ENCODE peak calls at places on chromosomes 3 and 15, in four cellular contexts. Y is H9, O is IMR-90, M is H1. A is an unnamed sample.

GRCh38 chr3:13022348-13023250 is 50.6 kb downstream of the IQSEC1 start:
- DNase-seq in Y (peak), O (peak), M (peak), A (peak)

GRCh38 chr3:129218742-129219141 is 30.7 kb upstream of the COPG1 start:
- DNase-seq in Y (no peak), O (no peak), M (no peak), A (no peak)

GRCh38 chr3:141087071-141087824 is 36.1 kb downstream of the SPSB4 start:
- DNase-seq in Y (no peak), O (no peak), M (no peak), A (no peak)

GRCh38 chr3:45464336-45464809 is 76.0 kb downstream of the LARS2 start:
- DNase-seq in Y (peak), O (peak), M (no peak), A (peak)

GRCh38 chr3:188707396-188708288 is 464.1 kb upstream of the TPRG1 start:
- DNase-seq in Y (no peak), O (peak), M (no peak), A (no peak)

GRCh38 chr3:122315619-122316018 is 9.4 kb upstream of the CSTA start:
- DNase-seq in Y (peak), O (no peak), M (peak), A (peak)

GRCh38 chr3:125104639-125105038 is 48.8 kb upstream of the HEG1 start:
- DNase-seq in Y (no peak), O (peak), M (no peak), A (no peak)

GRCh38 chr3:16770021-16770420 is 114.7 kb upstream of the PLCL2 start:
- DNase-seq in Y (no peak), O (no peak), M (no peak), A (no peak)

GRCh38 chr3:49199900-49200281 is 28.5 kb downstream of the KLHDC8B start:
- DNase-seq in Y (no peak), O (no peak), M (no peak), A (no peak)

GRCh38 chr3:37702478-37703154 is 159.1 kb upstream of the CTDSPL start:
- DNase-seq in Y (no peak), O (no peak), M (no peak), A (no peak)

GRCh38 chr3:56423537-56424209 is 44.6 kb downstream of the ERC2 start:
- DNase-seq in Y (no peak), O (no peak), M (no peak), A (no peak)

GRCh38 chr3:42707620-42708355 is 5.2 kb upstream of the HHATL start:
- DNase-seq in Y (no peak), O (no peak), M (no peak), A (no peak)

GRCh38 chr3:37745921-37746320 is 115.8 kb upstream of the CTDSPL start:
- DNase-seq in Y (no peak), O (no peak), M (no peak), A (no peak)

DNA sequence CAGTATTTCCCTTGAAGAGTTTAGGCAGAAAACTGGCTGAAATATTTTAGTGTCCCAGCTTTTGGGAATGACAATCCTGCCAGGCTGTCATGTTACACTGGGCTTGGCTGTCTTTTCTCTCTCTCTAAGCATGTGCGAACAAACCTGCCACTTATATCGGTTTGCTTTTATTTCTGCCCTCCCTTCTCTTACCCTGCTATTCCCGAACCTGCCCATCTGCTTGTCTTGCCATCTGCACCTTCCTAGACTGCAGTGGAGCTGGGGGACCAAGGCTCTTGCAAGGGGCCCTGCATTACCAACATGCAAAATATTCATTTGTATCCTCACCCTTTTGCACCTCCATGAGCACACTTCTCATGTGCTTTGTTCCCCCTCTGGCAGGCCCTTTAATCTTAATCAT is 339.7 kb downstream of the EPHB1 start:
- DNase-seq in Y (no peak), O (no peak), M (no peak), A (no peak)
- H4K5ac ChIP-seq in Y (no peak), O (no peak), M (no peak), A (no peak)

DNA sequence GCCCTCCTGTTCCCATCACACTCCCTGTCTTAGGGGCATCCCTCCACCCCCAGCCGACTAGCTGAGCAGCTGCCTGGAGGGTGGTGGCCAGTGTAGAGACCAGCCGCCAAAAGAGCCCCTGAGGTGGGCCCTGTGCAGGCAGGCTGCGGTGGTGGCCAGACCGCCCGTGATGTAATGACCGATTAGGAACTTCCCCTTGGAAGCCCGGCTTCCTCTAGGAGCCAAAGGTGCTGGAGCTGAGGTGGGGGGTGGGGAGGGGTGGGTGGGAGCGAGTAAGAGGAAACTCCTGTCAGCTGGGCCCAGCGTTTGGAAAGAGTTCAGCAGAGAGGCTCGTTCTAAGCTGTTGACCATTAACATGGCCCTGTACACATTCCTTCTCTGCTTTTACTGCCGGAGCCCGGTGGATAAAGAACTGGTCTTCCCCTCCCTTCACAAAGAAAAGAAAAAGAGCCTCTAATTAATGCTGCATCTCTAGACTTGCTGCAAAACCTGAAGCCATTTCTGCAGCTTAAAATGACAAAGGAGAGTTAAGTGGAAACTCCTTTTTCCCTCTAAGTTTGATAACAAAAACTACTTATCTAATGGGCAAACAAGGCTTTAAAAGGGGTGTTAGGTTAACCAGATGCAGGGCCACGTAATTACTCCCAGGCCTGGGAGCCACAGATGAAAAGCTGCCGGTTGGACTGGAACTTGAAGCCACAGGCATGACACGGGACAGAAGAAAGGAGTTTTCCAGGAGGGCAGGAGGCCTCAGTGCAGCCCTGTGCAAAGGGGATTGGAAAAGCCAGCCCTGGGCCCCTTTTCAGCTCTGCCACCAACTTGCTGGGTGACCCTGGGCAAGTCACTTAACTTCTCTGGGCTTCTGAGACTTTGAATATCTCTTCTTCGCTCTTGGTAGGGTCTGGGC is 71.2 kb downstream of the SMAD6 start:
- DNase-seq in Y (no peak), O (no peak), M (no peak), A (no peak)
- H3K4me2 ChIP-seq in Y (no peak), O (peak), M (peak), A (no peak)

DNA sequence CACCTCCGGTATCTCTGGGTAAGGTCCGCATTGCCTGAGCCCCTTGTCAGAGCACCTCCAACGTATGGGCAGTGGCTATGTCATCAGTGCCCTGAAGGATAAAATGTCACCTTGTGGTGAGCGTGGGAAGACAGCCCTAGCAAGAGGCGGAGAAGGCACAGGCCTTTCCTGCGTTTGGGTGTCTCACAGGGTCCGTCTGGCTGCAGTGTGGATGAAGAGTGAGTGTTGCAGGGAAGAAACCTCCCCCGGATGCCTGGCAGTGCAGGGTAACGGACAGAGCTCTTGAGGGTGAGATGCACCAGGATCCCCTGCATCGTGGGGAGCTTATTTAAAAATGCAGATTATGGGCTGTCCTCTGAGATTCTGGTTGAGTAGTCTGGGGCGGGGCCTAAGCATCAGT is 68.4 kb downstream of the FAM43A start:
- DNase-seq in Y (no peak), O (no peak), M (no peak), A (no peak)
- H3K18ac ChIP-seq in Y (no peak), O (no peak), M (no peak), A (no peak)

DNA sequence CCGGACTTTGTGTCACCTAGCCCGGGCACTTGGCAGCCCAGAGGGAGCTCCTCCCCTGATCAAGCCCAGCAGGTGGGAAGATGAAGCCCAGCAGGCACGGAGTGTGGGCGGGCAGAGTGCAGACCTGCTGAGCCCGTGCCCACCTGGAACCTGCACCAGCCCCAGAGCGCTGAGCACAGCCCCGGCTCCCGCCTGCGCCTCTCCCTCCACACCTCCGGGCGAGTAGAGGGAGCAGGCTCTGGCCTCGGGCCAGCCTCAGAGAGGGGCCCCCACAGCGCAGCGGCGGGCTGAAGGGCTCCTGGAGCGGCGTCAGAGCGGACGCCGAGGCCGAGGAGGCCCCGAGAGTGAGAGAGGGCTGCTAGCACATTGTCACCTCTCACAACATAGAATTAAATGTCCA is 257.7 kb downstream of the VGLL3 start:
- DNase-seq in Y (no peak), O (no peak), M (no peak), A (no peak)
- H4K5ac ChIP-seq in Y (no peak), O (no peak), M (no peak), A (no peak)

GRCh38 chr3:30081904-30082303 is 524.5 kb upstream of the TGFBR2 start:
- DNase-seq in Y (no peak), O (no peak), M (no peak), A (no peak)
- H3K4me2 ChIP-seq in Y (no peak), O (no peak), M (no peak), A (no peak)

GRCh38 chr15:67117356-67117755 is 52.0 kb downstream of the SMAD3 start:
- DNase-seq in Y (no peak), O (peak), M (no peak), A (no peak)
- H3K18ac ChIP-seq in Y (no peak), O (peak), M (no peak), A (no peak)

GRCh38 chr3:181764544-181764943 is 52.8 kb downstream of the SOX2 start:
- DNase-seq in Y (no peak), O (no peak), M (no peak), A (no peak)
- H4K5ac ChIP-seq in Y (no peak), O (no peak), M (no peak), A (no peak)

GRCh38 chr3:27521179-27521871 is 37.1 kb upstream of the SLC4A7 start:
- DNase-seq in Y (no peak), O (peak), M (no peak), A (no peak)
- H3K4me2 ChIP-seq in Y (no peak), O (peak), M (no peak), A (no peak)